ENCODE peak calls at places on chromosomes 3 and 15, in five cellular contexts. O, Q, A, K and C are unnamed samples.

GRCh38 chr15:99014803-99015676 is 7.4 kb upstream of the PGPEP1L start:
- DNase-seq in O (peak; percentile 72), Q (peak; percentile 53), A (no peak), K (peak; percentile 78), C (peak; percentile 28)

GRCh38 chr3:30496496-30496966 is 109.9 kb upstream of the TGFBR2 start:
- DNase-seq in O (peak; percentile 81), Q (no peak), A (no peak), K (no peak), C (no peak)

GRCh38 chr3:179541596-179541995 is 21.1 kb upstream of the ACTL6A start:
- DNase-seq in O (no peak), Q (no peak), A (no peak), K (no peak), C (no peak)

GRCh38 chr3:183328823-183329222 is 75.8 kb downstream of the B3GNT5 start:
- DNase-seq in O (peak; percentile 17), Q (no peak), A (no peak), K (no peak), C (no peak)

GRCh38 chr3:51384145-51384729 is 854 bp upstream of the MANF start:
- DNase-seq in O (no peak), Q (no peak), A (no peak), K (peak; percentile 74), C (no peak)

GRCh38 chr3:88369337-88369736 is 219.6 kb downstream of the C3orf38 start:
- DNase-seq in O (no peak), Q (no peak), A (no peak), K (no peak), C (no peak)

GRCh38 chr3:177893321-177893720 is 642.9 kb upstream of the KCNMB2 start:
- DNase-seq in O (no peak), Q (no peak), A (no peak), K (no peak), C (no peak)

GRCh38 chr3:138493804-138494606 is 59.6 kb downstream of the ESYT3 start:
- DNase-seq in O (peak; percentile 87), Q (no peak), A (no peak), K (no peak), C (no peak)

GRCh38 chr3:186381424-186382216 is 19.6 kb upstream of the DGKG start:
- DNase-seq in O (no peak), Q (no peak), A (no peak), K (no peak), C (peak; percentile 34)

GRCh38 chr3:74435631-74436030 is 178.8 kb downstream of the CNTN3 start:
- DNase-seq in O (no peak), Q (no peak), A (no peak), K (no peak), C (no peak)

GRCh38 chr3:182803006-182803405 is 9.7 kb downstream of the ATP11B start:
- DNase-seq in O (no peak), Q (no peak), A (no peak), K (no peak), C (no peak)

GRCh38 chr3:115912372-115912771 is 289.1 kb downstream of the GAP43 start:
- DNase-seq in O (peak; percentile 14), Q (no peak), A (no peak), K (no peak), C (no peak)

GRCh38 chr3:181695661-181696491 is 15.8 kb upstream of the SOX2 start:
- DNase-seq in O (no peak), Q (no peak), A (no peak), K (no peak), C (no peak)

GRCh38 chr15:61839541-61839940 is 220.7 kb downstream of the VPS13C start:
- DNase-seq in O (peak; percentile 20), Q (no peak), A (no peak), K (no peak), C (no peak)

GRCh38 chr3:100606894-100607512 is 2.4 kb upstream of the ADGRG7 start:
- DNase-seq in O (no peak), Q (no peak), A (peak; percentile 40), K (no peak), C (no peak)

GRCh38 chr3:62622553-62623174 is 249.3 kb upstream of the FEZF2 start:
- DNase-seq in O (peak; percentile 61), Q (peak; percentile 25), A (peak; percentile 1), K (peak; percentile 44), C (peak; percentile 48)

GRCh38 chr3:14522768-14523167 is 17.4 kb downstream of the GRIP2 start:
- DNase-seq in O (no peak), Q (no peak), A (no peak), K (no peak), C (no peak)

GRCh38 chr3:61772439-61772838 is 211.1 kb downstream of the PTPRG start:
- DNase-seq in O (peak; percentile 77), Q (no peak), A (no peak), K (no peak), C (no peak)

GRCh38 chr15:42608110-42608531 is 32.7 kb downstream of the STARD9 start:
- DNase-seq in O (no peak), Q (no peak), A (peak; percentile 71), K (no peak), C (no peak)

GRCh38 chr15:70701891-70702568 is 61.3 kb downstream of the UACA start:
- DNase-seq in O (peak; percentile 76), Q (no peak), A (no peak), K (no peak), C (no peak)

GRCh38 chr3:192514081-192514753 is 213.1 kb downstream of the FGF12 start:
- DNase-seq in O (no peak), Q (peak; percentile 11), A (no peak), K (peak; percentile 12), C (no peak)

GRCh38 chr3:128851601-128852000 is 27.8 kb upstream of the ACAD9 start:
- DNase-seq in O (no peak), Q (no peak), A (no peak), K (no peak), C (no peak)

GRCh38 chr3:128847631-128848370 is 31.6 kb upstream of the ACAD9 start:
- DNase-seq in O (no peak), Q (no peak), A (no peak), K (no peak), C (no peak)

GRCh38 chr3:128846501-128846900 is 32.9 kb upstream of the ACAD9 start:
- DNase-seq in O (no peak), Q (no peak), A (no peak), K (no peak), C (no peak)

GRCh38 chr3:128850544-128850943 is 28.9 kb upstream of the ACAD9 start:
- DNase-seq in O (no peak), Q (no peak), A (no peak), K (no peak), C (peak; percentile 32)

DNA sequence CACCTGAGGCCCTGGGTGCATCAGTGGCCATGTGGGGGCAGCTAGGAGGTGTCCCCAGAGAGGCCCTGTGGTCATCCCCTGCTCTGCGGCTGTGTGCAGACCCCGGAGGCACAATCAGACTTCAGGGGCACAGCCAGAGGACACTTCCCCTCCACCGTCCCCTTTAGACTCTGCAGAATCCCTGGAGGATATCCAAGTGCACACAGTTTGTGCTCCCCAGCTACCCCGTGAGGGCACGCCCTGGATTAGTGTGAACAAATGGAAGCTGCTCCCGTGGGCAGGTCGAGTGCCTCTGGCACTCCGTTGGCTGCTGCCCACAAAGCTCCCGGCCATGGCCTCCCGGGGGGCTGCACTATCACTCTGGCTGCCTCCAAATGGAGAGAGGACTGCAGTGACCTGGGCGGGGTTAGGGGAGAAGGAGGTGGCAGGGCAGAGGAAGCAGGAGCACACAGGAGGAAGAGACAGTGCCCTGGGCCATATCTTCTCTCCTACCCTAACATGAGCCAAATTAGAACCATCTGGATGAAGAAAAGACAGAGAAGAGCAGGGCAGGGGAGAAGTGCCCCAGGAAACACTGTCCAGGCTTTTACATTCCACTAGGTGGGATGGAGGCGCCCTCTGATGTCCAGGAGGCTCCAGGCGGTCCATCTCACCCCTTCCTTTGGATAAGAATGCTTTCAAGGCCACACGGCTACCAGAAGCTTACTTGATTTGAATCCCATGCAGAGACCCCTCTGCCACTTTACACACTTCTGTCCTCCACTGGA is 29.5 kb upstream of the ACAD9 start:
- DNase-seq in O (no peak), Q (no peak), A (no peak), K (peak; percentile 83), C (no peak)
- TF ChIP-seq MXI1 in O (no peak), Q (no peak), A (no peak), K (no peak), C (no peak)

DNA sequence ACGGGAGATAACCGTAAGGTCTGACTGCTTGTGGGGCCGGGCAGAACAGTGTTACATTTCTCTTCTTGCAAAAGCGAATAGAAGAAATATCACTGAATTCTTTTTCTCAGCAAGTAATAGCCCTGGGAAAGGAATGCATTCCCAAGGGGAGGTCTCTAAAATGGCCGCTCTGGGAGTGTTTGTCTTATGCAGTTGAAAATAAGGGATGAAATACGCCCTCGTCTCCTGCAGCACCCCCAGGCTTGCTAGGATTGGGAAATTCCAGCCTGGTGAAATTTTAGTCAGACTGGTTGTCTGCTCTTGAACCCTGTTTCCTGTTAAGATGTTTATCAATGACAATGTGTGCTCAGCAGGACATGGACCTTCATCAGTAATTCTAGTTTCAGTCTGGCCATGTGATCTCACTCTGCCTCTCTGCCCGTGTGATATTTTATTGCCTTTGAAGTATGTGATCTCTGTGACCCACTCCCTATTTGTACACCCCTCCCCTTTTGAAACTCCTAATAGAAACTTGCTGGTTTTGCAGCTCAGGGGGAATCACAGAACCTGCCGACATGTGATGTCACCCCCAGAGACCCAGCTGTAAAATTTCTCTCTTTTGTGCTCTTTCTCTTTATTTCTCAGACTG is 715.6 kb downstream of the ROBO1 start:
- DNase-seq in O (no peak), Q (no peak), A (no peak), K (no peak), C (peak; percentile 40)
- TF ChIP-seq MXI1 in O (no peak), Q (no peak), A (no peak), K (no peak), C (no peak)

GRCh38 chr3:95333826-95334225 is 1271.0 kb downstream of the NSUN3 start:
- DNase-seq in O (no peak), Q (no peak), A (no peak), K (no peak), C (no peak)
- TF ChIP-seq MXI1 in O (no peak), Q (no peak), A (no peak), K (no peak), C (no peak)

DNA sequence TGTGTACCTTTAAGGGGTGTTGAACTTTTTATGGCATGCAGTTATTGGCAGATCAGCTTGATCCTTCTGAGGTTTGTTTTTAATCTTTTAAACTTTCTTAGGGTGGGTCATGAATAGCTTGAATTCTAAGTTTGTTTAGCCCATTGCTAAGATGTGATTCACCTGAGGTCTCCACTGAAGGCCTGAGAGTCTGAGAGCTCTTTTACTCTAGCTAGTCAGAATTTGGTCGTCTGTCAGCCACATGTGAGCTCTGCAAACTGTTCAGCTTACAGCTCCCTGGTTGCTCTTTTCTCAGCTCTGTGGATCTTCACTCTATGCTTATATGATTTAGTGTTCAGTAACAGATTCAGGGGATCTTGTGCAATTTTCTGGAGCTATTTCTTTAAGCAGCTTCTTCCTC is 161.3 kb downstream of the ABHD5 start:
- DNase-seq in O (peak; percentile 76), Q (no peak), A (no peak), K (no peak), C (no peak)
- TF ChIP-seq MXI1 in O (no peak), Q (no peak), A (no peak), K (no peak), C (no peak)

GRCh38 chr3:152100491-152101086 is 168.1 kb upstream of the MBNL1 start:
- DNase-seq in O (no peak), Q (no peak), A (peak; percentile 59), K (no peak), C (no peak)
- TF ChIP-seq MXI1 in O (no peak), Q (no peak), A (no peak), K (no peak), C (no peak)

DNA sequence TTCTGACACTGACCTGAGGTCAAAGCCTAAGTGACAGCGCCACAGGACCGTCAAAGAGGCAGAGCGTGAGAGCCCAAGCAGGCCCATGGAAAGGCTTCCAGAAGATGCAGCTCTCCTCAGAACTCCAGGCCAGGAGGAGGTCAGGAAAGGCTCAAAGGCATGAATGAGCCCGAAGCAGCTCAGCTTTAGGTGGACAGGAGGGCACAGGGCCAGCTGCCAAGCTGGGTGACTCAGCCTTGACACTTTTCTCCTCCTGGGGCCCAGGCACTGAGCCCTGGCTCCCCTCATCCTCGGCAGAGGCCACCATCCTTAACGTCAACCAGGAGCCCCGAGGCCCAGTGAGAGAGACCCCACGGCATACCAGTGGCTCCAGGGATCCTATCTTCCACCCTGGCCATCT is 62.9 kb downstream of the ADCY5 start:
- DNase-seq in O (peak; percentile 31), Q (no peak), A (no peak), K (no peak), C (no peak)
- TF ChIP-seq MXI1 in O (no peak), Q (no peak), A (no peak), K (no peak), C (no peak)